ENCODE peak calls at places on chromosomes 16 and 17, in four cellular contexts. T is HCT116, K is AG10803, J is stomach. R is an unnamed sample.

GRCh38 chr16:2992383-2993081 is 12.3 kb upstream of the PKMYT1 start:
- DNase-seq in J (no peak), K (no peak), T (no peak), R (no peak)

GRCh38 chr16:24088767-24089166 is 167.4 kb upstream of the CACNG3 start:
- DNase-seq in T (no peak), K (no peak), J (no peak), R (no peak)

GRCh38 chr16:11142951-11143740 is 112.9 kb downstream of the SOCS1 start:
- DNase-seq in T (no peak), J (no peak), K (no peak), R (no peak)

GRCh38 chr16:1173778-1174451 is 21.0 kb downstream of the CACNA1H start:
- DNase-seq in T (no peak), J (no peak), K (no peak), R (no peak)

GRCh38 chr17:59746849-59747445 is 39.5 kb downstream of the VMP1 start:
- DNase-seq in T (no peak), J (no peak), K (peak), R (peak)

GRCh38 chr17:47708864-47709541 is 15.0 kb downstream of the TBKBP1 start:
- DNase-seq in T (no peak), K (no peak), J (peak), R (peak)

GRCh38 chr16:649646-650045 is 481 bp downstream of the WDR90 start:
- DNase-seq in K (no peak), T (no peak), J (no peak), R (no peak)

GRCh38 chr17:75550139-75550465 is 24.6 kb downstream of the LLGL2 start:
- DNase-seq in T (no peak), K (no peak), J (no peak), R (no peak)

GRCh38 chr17:12099412-12099811 is 78.7 kb downstream of the MAP2K4 start:
- DNase-seq in K (no peak), T (no peak), J (no peak), R (no peak)

GRCh38 chr17:7557825-7558543 is 566 bp upstream of the TNFSF13 start:
- DNase-seq in T (no peak), K (peak), J (peak), R (peak)

GRCh38 chr16:7861891-7862585 is 529.4 kb downstream of the RBFOX1 start:
- DNase-seq in J (no peak), K (no peak), T (no peak), R (no peak)

GRCh38 chr16:51636913-51637743 is 486.1 kb upstream of the SALL1 start:
- DNase-seq in T (no peak), J (no peak), K (peak), R (no peak)

GRCh38 chr17:19539841-19540311 is 6.2 kb downstream of the SLC47A1 start:
- DNase-seq in T (no peak), K (no peak), J (no peak), R (no peak)

GRCh38 chr17:16919663-16920627 is 52.0 kb downstream of the TNFRSF13B start:
- DNase-seq in K (no peak), T (no peak), J (peak), R (no peak)

GRCh38 chr17:45702666-45703266 is 81.4 kb upstream of the CRHR1 start:
- DNase-seq in T (no peak), J (no peak), K (peak), R (peak)

GRCh38 chr17:63278731-63279442 is 167.2 kb downstream of the CYB561 start:
- DNase-seq in T (no peak), J (no peak), K (no peak), R (peak)

GRCh38 chr16:17437142-17437720 is 33.5 kb downstream of the XYLT1 start:
- DNase-seq in K (peak), T (no peak), J (no peak), R (no peak)

GRCh38 chr17:39246274-39246673 is 20.5 kb upstream of the STAC2 start:
- DNase-seq in K (no peak), J (no peak), T (no peak), R (no peak)
- TF ChIP-seq CTCF in K (no peak), J (no peak), T (peak), R (peak)

GRCh38 chr17:81120695-81121621 is 44.3 kb upstream of the PVALEF start:
- DNase-seq in T (no peak), K (no peak), J (no peak), R (no peak)
- H3K4me3 ChIP-seq in T (no peak), K (no peak), J (no peak), R (no peak)

DNA sequence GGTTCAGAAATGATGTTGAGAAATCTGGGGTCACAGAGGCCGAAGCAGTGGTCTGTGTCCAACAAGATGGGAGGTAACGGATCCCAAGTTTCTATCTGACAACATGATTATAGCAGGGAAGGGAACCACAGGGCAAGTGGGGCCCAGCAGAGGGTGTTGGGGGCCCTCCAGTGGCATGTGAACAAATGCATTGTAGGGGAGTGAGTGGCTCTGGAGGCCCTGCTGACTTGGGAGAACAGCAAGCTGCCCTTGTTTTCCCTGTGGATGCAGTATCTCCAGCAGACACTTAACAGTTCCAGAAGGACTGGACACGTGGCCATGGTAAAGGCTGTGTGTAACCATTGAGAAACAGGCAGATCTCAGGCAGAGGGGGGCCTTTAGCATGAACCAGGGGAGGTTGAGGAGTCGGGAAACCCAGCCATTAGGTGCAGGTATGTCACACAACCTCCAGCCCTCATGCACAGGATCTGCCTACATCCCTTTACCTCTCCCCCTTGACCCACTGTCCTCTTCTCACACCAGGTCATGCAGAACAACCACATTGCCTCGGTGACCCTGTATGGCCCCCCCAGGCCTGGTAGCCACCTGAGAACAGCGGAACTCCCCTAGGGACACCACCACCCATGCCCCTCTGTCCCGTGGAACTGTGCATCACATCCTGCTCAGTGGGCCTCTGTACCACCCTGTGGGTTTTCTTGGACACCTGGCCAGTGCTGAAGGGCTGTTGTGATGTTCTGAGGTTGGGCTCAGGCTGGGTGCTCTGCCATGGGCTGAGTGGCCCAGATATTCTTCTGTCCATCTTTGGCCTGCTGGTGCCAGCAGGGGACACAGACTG is 4.1 kb downstream of the B3GNT9 start:
- DNase-seq in J (no peak), T (no peak), K (no peak), R (no peak)
- TF ChIP-seq CTCF in J (no peak), T (no peak), K (peak), R (no peak)

GRCh38 chr16:79003026-79003617 is 597.4 kb downstream of the MAF start:
- DNase-seq in T (no peak), K (no peak), J (no peak), R (no peak)
- H3K4me3 ChIP-seq in T (no peak), K (no peak), J (no peak), R (no peak)

GRCh38 chr17:2067048-2067452 is 12.1 kb downstream of the HIC1 start:
- DNase-seq in K (no peak), T (no peak), J (no peak), R (peak)

GRCh38 chr17:2064147-2064489 is 9.2 kb downstream of the HIC1 start:
- DNase-seq in J (no peak), K (no peak), T (no peak), R (peak)

GRCh38 chr17:2064511-2064910 is 9.6 kb downstream of the HIC1 start:
- DNase-seq in T (no peak), J (no peak), K (no peak), R (peak)

GRCh38 chr17:2063306-2064146 is 8.6 kb downstream of the HIC1 start:
- DNase-seq in J (no peak), K (peak), T (no peak), R (peak)

DNA sequence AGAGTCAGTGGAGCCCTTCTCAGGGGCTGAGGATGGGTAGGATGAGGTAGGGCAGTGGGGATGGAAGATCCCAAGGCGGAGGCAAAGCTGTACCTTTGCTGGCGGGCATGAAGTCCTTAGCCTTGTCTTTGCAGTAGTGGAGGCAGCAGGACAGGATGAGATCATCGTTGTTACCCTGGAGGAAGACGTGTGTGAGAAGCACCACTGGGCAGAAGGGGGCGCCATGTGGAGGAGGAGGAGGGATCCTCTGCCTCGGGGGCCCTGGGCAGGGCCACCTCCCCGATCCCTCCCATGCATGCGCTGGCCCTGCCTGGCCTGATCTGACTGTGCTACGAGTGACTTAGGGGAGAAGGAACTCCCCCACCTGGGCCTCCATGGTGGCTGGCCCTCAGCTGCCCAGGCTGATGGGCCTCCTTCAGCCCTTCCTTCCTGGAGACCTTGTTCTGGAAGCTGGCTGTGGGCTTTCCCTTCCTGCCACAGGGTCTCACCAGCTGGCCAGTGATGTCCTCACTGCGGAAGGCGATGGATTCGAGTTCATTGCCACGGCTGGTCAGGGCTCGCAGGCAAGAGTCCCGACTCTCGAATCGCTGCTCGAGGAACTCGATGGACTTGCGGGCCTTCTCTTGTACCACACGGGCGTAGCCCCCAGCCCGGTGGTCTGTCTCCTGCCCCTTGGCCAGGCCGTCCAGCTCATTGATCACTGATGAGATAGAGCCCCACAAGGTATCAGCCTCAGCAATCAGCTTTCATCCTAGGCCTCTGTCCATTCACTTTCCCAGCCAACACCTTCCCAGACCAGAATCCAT is 10.3 kb downstream of the HIC1 start:
- DNase-seq in K (peak), J (no peak), T (no peak), R (peak)
- TF ChIP-seq CTCF in K (peak), J (no peak), T (peak), R (peak)

DNA sequence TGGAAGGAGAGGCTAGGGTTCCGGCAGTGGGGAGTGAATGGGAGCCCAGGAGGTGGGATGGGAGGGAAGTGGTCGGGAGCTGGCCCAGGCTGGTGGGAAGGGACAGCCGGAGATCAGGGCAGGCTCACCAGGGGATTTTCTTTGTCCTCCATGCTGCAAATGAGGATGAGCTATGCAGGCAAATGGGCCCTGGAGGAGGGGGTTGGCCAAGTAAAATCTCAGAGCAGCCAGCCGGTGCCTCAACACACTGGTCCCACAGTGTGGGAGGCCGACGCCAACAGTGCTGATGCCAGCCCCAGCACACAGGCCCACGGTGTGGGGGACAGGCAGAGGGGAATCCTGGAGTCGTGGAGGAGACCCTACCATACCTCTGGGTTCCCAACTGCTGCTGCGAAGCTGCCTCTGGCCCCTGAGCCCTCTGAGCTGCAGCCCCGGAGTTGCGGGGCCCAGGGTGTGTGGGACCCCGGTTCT is 4.0 kb upstream of the NDRG4 start:
- DNase-seq in T (no peak), K (no peak), J (no peak), R (no peak)
- H3K4me3 ChIP-seq in T (no peak), K (no peak), J (no peak), R (no peak)

GRCh38 chr16:22198547-22199293 is 7.4 kb upstream of the EEF2K start:
- DNase-seq in J (no peak), T (no peak), K (peak), R (peak)
- TF ChIP-seq CTCF in J (no peak), T (no peak), K (peak), R (no peak)

GRCh38 chr17:78803161-78803845 is 21.2 kb upstream of the CYTH1 start:
- DNase-seq in J (no peak), T (no peak), K (no peak), R (no peak)

GRCh38 chr17:78804777-78805176 is 22.7 kb upstream of the CYTH1 start:
- DNase-seq in J (no peak), T (no peak), K (no peak), R (no peak)

GRCh38 chr17:78800132-78800931 is 18.3 kb upstream of the CYTH1 start:
- DNase-seq in T (no peak), K (no peak), J (no peak), R (no peak)

GRCh38 chr17:78802459-78802858 is 20.4 kb upstream of the CYTH1 start:
- DNase-seq in J (no peak), K (no peak), T (no peak), R (no peak)

DNA sequence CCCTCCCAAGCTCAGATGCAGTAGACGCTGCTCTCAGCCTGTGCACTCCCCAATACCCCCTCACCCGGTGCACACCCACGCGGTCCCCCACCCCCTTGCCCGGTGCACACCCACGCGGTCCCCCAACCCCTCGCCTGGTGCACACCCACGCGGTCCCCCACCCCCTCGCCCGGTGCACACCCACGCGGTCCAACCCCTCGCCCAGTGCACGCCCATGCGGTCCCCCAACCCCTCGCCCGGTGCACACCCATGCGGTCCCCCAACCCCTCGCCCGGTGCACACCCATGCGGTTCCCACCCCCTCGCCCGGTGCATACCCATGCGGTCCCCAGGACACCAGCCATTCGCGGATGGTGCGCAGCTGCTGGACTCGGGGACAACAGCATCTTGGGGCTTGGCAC is 19.9 kb upstream of the CYTH1 start:
- DNase-seq in K (no peak), J (no peak), T (no peak), R (no peak)
- H3K4me3 ChIP-seq in K (no peak), J (no peak), T (no peak), R (no peak)